ENCODE peak calls at places on chromosome 1, in six cellular contexts. S is HEK293T; H is progenitor cell of endocrine pancreas; T is cardiac muscle cell; V is ELR; X is activated CD4-positive, alpha-beta T cell treated with anti-CD3 and anti-CD28 coated beads, Interleukin-2, amount 50 U/mL, for 1 hour. Z is an unnamed sample.

GRCh38 chr1:99246152-99246551 is 18.1 kb upstream of the PLPPR4 start:
- DNase-seq in S (no peak), T (no peak), X (no peak), V (no peak), H (no peak), Z (no peak)

GRCh38 chr1:23478896-23479790 is 4.8 kb downstream of the ASAP3 start:
- DNase-seq in X (no peak), T (peak), S (no peak), V (peak), H (no peak), Z (no peak)

GRCh38 chr1:53145619-53145941 is 3.1 kb upstream of the SLC1A7 start:
- DNase-seq in T (no peak), V (no peak), H (no peak), S (no peak), X (no peak), Z (no peak)

GRCh38 chr1:109639063-109639840 is 16.6 kb upstream of the GSTM4 start:
- DNase-seq in X (no peak), V (no peak), T (no peak), S (no peak), H (no peak), Z (no peak)

GRCh38 chr1:172293379-172293778 is 127.1 kb upstream of the C1orf105 start:
- DNase-seq in H (no peak), V (no peak), X (no peak), S (no peak), T (no peak), Z (no peak)

GRCh38 chr1:26789612-26789865 is 1.8 kb downstream of the PIGV start:
- DNase-seq in S (no peak), T (no peak), X (no peak), V (no peak), H (no peak), Z (no peak)

GRCh38 chr1:21117159-21117953 is 59.3 kb downstream of the EIF4G3 start:
- DNase-seq in T (no peak), X (no peak), H (no peak), V (no peak), S (no peak), Z (peak)

GRCh38 chr1:245957446-245957845 is 549.6 kb downstream of the SMYD3 start:
- DNase-seq in V (no peak), X (no peak), H (no peak), T (no peak), S (no peak), Z (no peak)

GRCh38 chr1:244322791-244323521 is 128.8 kb downstream of the ADSS2 start:
- DNase-seq in X (no peak), V (peak), H (no peak), S (no peak), T (no peak), Z (no peak)

Z was measured in HAP-1.